ENCODE peak calls at places on chromosomes 7 and 10, in seven cellular contexts. One of them, this sample, is unnamed.

GRCh38 chr10:114279886-114280644 is 41.0 kb downstream of the VWA2 start:
- DNase-seq in uterus: no peak
- DNase-seq in transverse colon: no peak
- DNase-seq in Peyer's patch: peak; percentile 11
- DNase-seq in right lobe of liver: no peak
- DNase-seq in body of pancreas: peak; percentile 6
- DNase-seq in thyroid gland: no peak
- DNase-seq in this sample: no peak

GRCh38 chr7:40192036-40192435 is 57.2 kb downstream of the SUGCT start:
- DNase-seq in uterus: no peak
- DNase-seq in transverse colon: no peak
- DNase-seq in Peyer's patch: no peak
- DNase-seq in right lobe of liver: no peak
- DNase-seq in body of pancreas: no peak
- DNase-seq in thyroid gland: no peak
- DNase-seq in this sample: no peak

GRCh38 chr7:155911471-155912105 is 99.3 kb upstream of the SHH start:
- DNase-seq in uterus: no peak
- DNase-seq in transverse colon: no peak
- DNase-seq in Peyer's patch: no peak
- DNase-seq in right lobe of liver: no peak
- DNase-seq in body of pancreas: no peak
- DNase-seq in thyroid gland: no peak
- DNase-seq in this sample: no peak

GRCh38 chr7:159098795-159099194 is 45.9 kb downstream of the VIPR2 start:
- DNase-seq in uterus: peak; percentile 57
- DNase-seq in transverse colon: peak; percentile 11
- DNase-seq in Peyer's patch: peak; percentile 44
- DNase-seq in right lobe of liver: no peak
- DNase-seq in body of pancreas: no peak
- DNase-seq in thyroid gland: no peak
- DNase-seq in this sample: no peak

GRCh38 chr7:141960687-141961422 is 12.7 kb downstream of the TAS2R38 start:
- DNase-seq in uterus: no peak
- DNase-seq in transverse colon: no peak
- DNase-seq in Peyer's patch: no peak
- DNase-seq in right lobe of liver: no peak
- DNase-seq in body of pancreas: no peak
- DNase-seq in thyroid gland: no peak
- DNase-seq in this sample: no peak

GRCh38 chr10:88150338-88150737 is 286.9 kb downstream of the PTEN start:
- DNase-seq in uterus: no peak
- DNase-seq in transverse colon: no peak
- DNase-seq in Peyer's patch: no peak
- DNase-seq in right lobe of liver: no peak
- DNase-seq in body of pancreas: no peak
- DNase-seq in thyroid gland: no peak
- DNase-seq in this sample: peak; percentile 54

GRCh38 chr7:129721139-129721538 is 109.6 kb downstream of the NRF1 start:
- DNase-seq in uterus: no peak
- DNase-seq in transverse colon: no peak
- DNase-seq in Peyer's patch: no peak
- DNase-seq in right lobe of liver: no peak
- DNase-seq in body of pancreas: no peak
- DNase-seq in thyroid gland: no peak
- DNase-seq in this sample: no peak

GRCh38 chr10:69647819-69648218 is 17.8 kb downstream of the FAM241B start:
- DNase-seq in uterus: no peak
- DNase-seq in transverse colon: no peak
- DNase-seq in Peyer's patch: no peak
- DNase-seq in right lobe of liver: no peak
- DNase-seq in body of pancreas: no peak
- DNase-seq in thyroid gland: no peak
- DNase-seq in this sample: no peak

GRCh38 chr10:110739811-110740271 is 95.7 kb downstream of the RBM20 start:
- DNase-seq in uterus: no peak
- DNase-seq in transverse colon: no peak
- DNase-seq in Peyer's patch: no peak
- DNase-seq in right lobe of liver: peak; percentile 81
- DNase-seq in body of pancreas: no peak
- DNase-seq in thyroid gland: no peak
- DNase-seq in this sample: no peak

GRCh38 chr7:143504937-143505297 is 27.2 kb downstream of the TAS2R41 start:
- DNase-seq in uterus: no peak
- DNase-seq in transverse colon: no peak
- DNase-seq in Peyer's patch: no peak
- DNase-seq in right lobe of liver: no peak
- DNase-seq in body of pancreas: no peak
- DNase-seq in thyroid gland: no peak
- DNase-seq in this sample: no peak

GRCh38 chr10:73887038-73888015 is 13.0 kb upstream of the CAMK2G start:
- DNase-seq in uterus: peak; percentile 74
- DNase-seq in transverse colon: peak; percentile 63
- DNase-seq in Peyer's patch: peak; percentile 62
- DNase-seq in right lobe of liver: no peak
- DNase-seq in body of pancreas: peak; percentile 83
- DNase-seq in thyroid gland: peak; percentile 89
- DNase-seq in this sample: peak; percentile 83
- TF ChIP-seq POLR2A in uterus: peak; percentile 18
- TF ChIP-seq POLR2A in transverse colon: no peak
- TF ChIP-seq POLR2A in Peyer's patch: no peak
- TF ChIP-seq POLR2A in right lobe of liver: no peak
- TF ChIP-seq POLR2A in body of pancreas: no peak
- TF ChIP-seq POLR2A in thyroid gland: no peak
- TF ChIP-seq POLR2A in this sample: no peak

DNA sequence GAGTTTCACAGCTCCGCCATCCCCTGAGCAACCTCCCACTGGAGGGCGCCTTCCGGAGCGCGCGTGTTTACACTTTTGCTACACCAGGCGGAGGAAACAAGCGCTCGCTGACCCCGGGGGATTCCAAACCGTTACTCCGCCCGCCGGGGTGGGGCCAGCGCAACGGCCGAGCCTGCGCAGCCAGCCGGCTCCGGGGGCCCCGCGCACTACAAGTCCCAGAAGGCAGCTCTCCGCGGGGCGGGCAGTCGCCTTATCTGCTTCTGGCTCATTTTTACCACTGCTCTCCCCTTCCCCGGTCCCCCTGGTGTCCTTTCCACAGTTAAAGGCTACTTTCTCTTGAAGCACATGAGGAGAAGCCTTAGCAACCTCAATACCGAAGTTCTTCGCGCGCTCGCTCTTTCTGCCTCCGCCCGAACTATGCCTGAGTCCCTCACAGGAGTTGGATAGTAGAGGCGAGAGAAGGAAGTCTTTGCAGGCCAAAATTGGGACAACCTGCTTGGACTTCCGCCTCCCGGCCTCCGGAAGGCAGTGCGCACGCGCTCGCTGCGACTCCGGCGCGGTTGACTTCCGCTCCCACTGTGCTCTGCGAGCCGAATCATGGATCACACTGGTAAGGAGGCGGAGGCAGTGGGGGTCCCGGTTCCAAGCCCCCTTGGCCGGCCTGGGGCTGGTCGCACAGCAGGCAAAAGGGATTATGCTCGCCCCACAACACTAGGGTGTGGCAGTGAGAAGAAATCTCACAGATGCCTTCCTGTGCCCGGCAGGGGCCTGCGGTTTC is at the start of gene CBLL1:
- DNase-seq in uterus: peak; percentile 96
- DNase-seq in transverse colon: peak; percentile 97
- DNase-seq in Peyer's patch: peak; percentile 99
- DNase-seq in right lobe of liver: peak; percentile 98
- DNase-seq in body of pancreas: peak; percentile 97
- DNase-seq in thyroid gland: peak; percentile 98
- DNase-seq in this sample: peak; percentile 76
- TF ChIP-seq POLR2A in uterus: peak; percentile 50
- TF ChIP-seq POLR2A in transverse colon: peak; percentile 68
- TF ChIP-seq POLR2A in Peyer's patch: peak; percentile 62
- TF ChIP-seq POLR2A in right lobe of liver: peak; percentile 76
- TF ChIP-seq POLR2A in body of pancreas: peak; percentile 80
- TF ChIP-seq POLR2A in thyroid gland: peak; percentile 75
- TF ChIP-seq POLR2A in this sample: peak; percentile 77

GRCh38 chr10:14954001-14954770 is at the start of gene DCLRE1C:
- DNase-seq in uterus: peak; percentile 84
- DNase-seq in transverse colon: peak; percentile 96
- DNase-seq in Peyer's patch: peak; percentile 97
- DNase-seq in right lobe of liver: peak; percentile 94
- DNase-seq in body of pancreas: peak; percentile 93
- DNase-seq in thyroid gland: peak; percentile 93
- DNase-seq in this sample: peak; percentile 88
- TF ChIP-seq POLR2A in uterus: peak; percentile 23
- TF ChIP-seq POLR2A in transverse colon: peak; percentile 87
- TF ChIP-seq POLR2A in Peyer's patch: peak; percentile 84
- TF ChIP-seq POLR2A in right lobe of liver: peak; percentile 45
- TF ChIP-seq POLR2A in body of pancreas: peak; percentile 79
- TF ChIP-seq POLR2A in thyroid gland: peak; percentile 70
- TF ChIP-seq POLR2A in this sample: peak; percentile 53

GRCh38 chr7:139092090-139092796 is 17.3 kb downstream of the ZC3HAV1 start:
- DNase-seq in uterus: no peak
- DNase-seq in transverse colon: no peak
- DNase-seq in Peyer's patch: no peak
- DNase-seq in right lobe of liver: no peak
- DNase-seq in body of pancreas: no peak
- DNase-seq in thyroid gland: no peak
- DNase-seq in this sample: no peak

GRCh38 chr7:139094596-139094995 is 14.9 kb downstream of the ZC3HAV1 start:
- DNase-seq in uterus: no peak
- DNase-seq in transverse colon: no peak
- DNase-seq in Peyer's patch: no peak
- DNase-seq in right lobe of liver: no peak
- DNase-seq in body of pancreas: no peak
- DNase-seq in thyroid gland: peak; percentile 47
- DNase-seq in this sample: no peak

GRCh38 chr7:139094030-139094429 is 15.5 kb downstream of the ZC3HAV1 start:
- DNase-seq in uterus: no peak
- DNase-seq in transverse colon: no peak
- DNase-seq in Peyer's patch: no peak
- DNase-seq in right lobe of liver: no peak
- DNase-seq in body of pancreas: no peak
- DNase-seq in thyroid gland: no peak
- DNase-seq in this sample: no peak

GRCh38 chr7:139091677-139091996 is 17.9 kb downstream of the ZC3HAV1 start:
- DNase-seq in uterus: no peak
- DNase-seq in transverse colon: no peak
- DNase-seq in Peyer's patch: no peak
- DNase-seq in right lobe of liver: no peak
- DNase-seq in body of pancreas: no peak
- DNase-seq in thyroid gland: no peak
- DNase-seq in this sample: no peak

GRCh38 chr7:139095194-139095659 is 14.3 kb downstream of the ZC3HAV1 start:
- DNase-seq in uterus: no peak
- DNase-seq in transverse colon: peak; percentile 50
- DNase-seq in Peyer's patch: peak; percentile 91
- DNase-seq in right lobe of liver: no peak
- DNase-seq in body of pancreas: no peak
- DNase-seq in thyroid gland: no peak
- DNase-seq in this sample: no peak
- TF ChIP-seq POLR2A in uterus: no peak
- TF ChIP-seq POLR2A in transverse colon: no peak
- TF ChIP-seq POLR2A in Peyer's patch: peak; percentile 30
- TF ChIP-seq POLR2A in right lobe of liver: no peak
- TF ChIP-seq POLR2A in body of pancreas: no peak
- TF ChIP-seq POLR2A in thyroid gland: no peak
- TF ChIP-seq POLR2A in this sample: no peak

GRCh38 chr10:102817175-102817574 is 20.0 kb downstream of the CYP17A1 start:
- DNase-seq in uterus: no peak
- DNase-seq in transverse colon: no peak
- DNase-seq in Peyer's patch: no peak
- DNase-seq in right lobe of liver: no peak
- DNase-seq in body of pancreas: no peak
- DNase-seq in thyroid gland: no peak
- DNase-seq in this sample: no peak

GRCh38 chr10:102814456-102814871 is 22.7 kb downstream of the CYP17A1 start:
- DNase-seq in uterus: peak; percentile 44
- DNase-seq in transverse colon: no peak
- DNase-seq in Peyer's patch: no peak
- DNase-seq in right lobe of liver: no peak
- DNase-seq in body of pancreas: no peak
- DNase-seq in thyroid gland: no peak
- DNase-seq in this sample: no peak

GRCh38 chr10:102814873-102815661 is 22.1 kb downstream of the CYP17A1 start:
- DNase-seq in uterus: peak; percentile 81
- DNase-seq in transverse colon: peak; percentile 60
- DNase-seq in Peyer's patch: peak; percentile 62
- DNase-seq in right lobe of liver: peak; percentile 80
- DNase-seq in body of pancreas: peak; percentile 57
- DNase-seq in thyroid gland: peak; percentile 82
- DNase-seq in this sample: no peak

GRCh38 chr10:102813734-102814455 is 23.3 kb downstream of the CYP17A1 start:
- DNase-seq in uterus: no peak
- DNase-seq in transverse colon: peak; percentile 65
- DNase-seq in Peyer's patch: peak; percentile 87
- DNase-seq in right lobe of liver: peak; percentile 84
- DNase-seq in body of pancreas: no peak
- DNase-seq in thyroid gland: no peak
- DNase-seq in this sample: no peak

GRCh38 chr10:102815790-102816549 is 21.2 kb downstream of the CYP17A1 start:
- DNase-seq in uterus: peak; percentile 70
- DNase-seq in transverse colon: peak; percentile 34
- DNase-seq in Peyer's patch: peak; percentile 63
- DNase-seq in right lobe of liver: no peak
- DNase-seq in body of pancreas: peak; percentile 31
- DNase-seq in thyroid gland: no peak
- DNase-seq in this sample: peak; percentile 21
- TF ChIP-seq POLR2A in uterus: peak; percentile 28
- TF ChIP-seq POLR2A in transverse colon: peak; percentile 37
- TF ChIP-seq POLR2A in Peyer's patch: peak; percentile 8
- TF ChIP-seq POLR2A in right lobe of liver: peak; percentile 50
- TF ChIP-seq POLR2A in body of pancreas: peak; percentile 57
- TF ChIP-seq POLR2A in thyroid gland: peak; percentile 27
- TF ChIP-seq POLR2A in this sample: no peak

GRCh38 chr7:117137868-117138267 is 184.6 kb downstream of the ST7 start:
- DNase-seq in uterus: no peak
- DNase-seq in transverse colon: no peak
- DNase-seq in Peyer's patch: no peak
- DNase-seq in right lobe of liver: no peak
- DNase-seq in body of pancreas: no peak
- DNase-seq in thyroid gland: no peak
- DNase-seq in this sample: no peak

GRCh38 chr7:117139691-117139984 is 183.2 kb downstream of the WNT2 start:
- DNase-seq in uterus: no peak
- DNase-seq in transverse colon: no peak
- DNase-seq in Peyer's patch: no peak
- DNase-seq in right lobe of liver: no peak
- DNase-seq in body of pancreas: no peak
- DNase-seq in thyroid gland: no peak
- DNase-seq in this sample: no peak

GRCh38 chr7:117138474-117138873 is 184.4 kb downstream of the WNT2 start:
- DNase-seq in uterus: no peak
- DNase-seq in transverse colon: no peak
- DNase-seq in Peyer's patch: no peak
- DNase-seq in right lobe of liver: no peak
- DNase-seq in body of pancreas: no peak
- DNase-seq in thyroid gland: no peak
- DNase-seq in this sample: no peak

GRCh38 chr7:117135553-117135891 is 182.2 kb downstream of the ST7 start:
- DNase-seq in uterus: no peak
- DNase-seq in transverse colon: no peak
- DNase-seq in Peyer's patch: no peak
- DNase-seq in right lobe of liver: no peak
- DNase-seq in body of pancreas: no peak
- DNase-seq in thyroid gland: no peak
- DNase-seq in this sample: no peak

GRCh38 chr7:117138943-117139690 is 183.7 kb downstream of the WNT2 start:
- DNase-seq in uterus: no peak
- DNase-seq in transverse colon: no peak
- DNase-seq in Peyer's patch: no peak
- DNase-seq in right lobe of liver: no peak
- DNase-seq in body of pancreas: no peak
- DNase-seq in thyroid gland: no peak
- DNase-seq in this sample: no peak
- TF ChIP-seq POLR2A in uterus: no peak
- TF ChIP-seq POLR2A in transverse colon: no peak
- TF ChIP-seq POLR2A in Peyer's patch: no peak
- TF ChIP-seq POLR2A in right lobe of liver: no peak
- TF ChIP-seq POLR2A in body of pancreas: no peak
- TF ChIP-seq POLR2A in thyroid gland: no peak
- TF ChIP-seq POLR2A in this sample: no peak